ENCODE peak calls at places on chromosomes 12 and 14, in ten cellular contexts. O is dermis blood vessel endothelial cell, X is HuH-7, U is substantia nigra, N is H7, B is HCEC 1CT, V is astrocyte of the spinal cord, C is ELR, S is HTR-8/SVneo, F is naive B cell. L is an unnamed sample.

GRCh38 chr12:117212563-117213190 is 22.4 kb upstream of the FBXO21 start:
- DNase-seq in O (peak), X (peak), U (peak), N (peak), B (peak), V (peak), C (peak), S (peak), F (peak), L (peak)

GRCh38 chr12:43290836-43291235 is 261.2 kb downstream of the ADAMTS20 start:
- DNase-seq in O (no peak), X (no peak), U (no peak), N (no peak), B (peak), V (no peak), C (no peak), S (no peak), F (no peak), L (no peak)

GRCh38 chr12:132429932-132430643 is 59.9 kb upstream of the FBRSL1 start:
- DNase-seq in O (no peak), X (peak), U (no peak), N (peak), B (no peak), V (no peak), C (peak), S (no peak), F (peak), L (no peak)

GRCh38 chr14:101970830-101971400 is 6.5 kb downstream of the DYNC1H1 start:
- DNase-seq in O (no peak), X (no peak), U (no peak), N (no peak), B (no peak), V (no peak), C (no peak), S (no peak), F (no peak), L (no peak)

GRCh38 chr14:57871487-57872080 is 5.7 kb upstream of the SLC35F4 start:
- DNase-seq in O (peak), X (peak), U (no peak), N (peak), B (peak), V (peak), C (peak), S (peak), F (no peak), L (peak)

GRCh38 chr12:80332827-80333226 is 111.2 kb upstream of the PTPRQ start:
- DNase-seq in O (no peak), X (no peak), U (no peak), N (no peak), B (no peak), V (no peak), C (no peak), S (no peak), F (no peak), L (no peak)

GRCh38 chr14:100669468-100669867 is 57.2 kb upstream of the DLK1 start:
- DNase-seq in O (no peak), X (no peak), U (no peak), N (no peak), B (no peak), V (no peak), C (no peak), S (no peak), F (no peak), L (no peak)

GRCh38 chr14:62144863-62145262 is 382.6 kb downstream of the SNAPC1 start:
- DNase-seq in O (no peak), X (no peak), U (no peak), N (no peak), B (no peak), V (peak), C (no peak), S (no peak), F (no peak), L (no peak)

GRCh38 chr12:57631566-57632368 is 1.2 kb downstream of the B4GALNT1 start:
- DNase-seq in O (no peak), X (peak), U (no peak), N (peak), B (no peak), V (no peak), C (no peak), S (no peak), F (no peak), L (no peak)

GRCh38 chr12:89098390-89099102 is 253.8 kb downstream of the DUSP6 start:
- DNase-seq in O (no peak), X (no peak), U (no peak), N (peak), B (no peak), V (no peak), C (no peak), S (no peak), F (no peak), L (no peak)

GRCh38 chr14:21437063-21437901 is 18.6 kb downstream of the CHD8 start:
- DNase-seq in O (peak), X (peak), U (peak), N (peak), B (peak), V (peak), C (peak), S (peak), F (peak), L (peak)

GRCh38 chr12:114681149-114681849 is 2.7 kb downstream of the TBX3 start:
- DNase-seq in O (peak), X (no peak), U (no peak), N (peak), B (no peak), V (peak), C (peak), S (no peak), F (no peak), L (peak)

GRCh38 chr12:39905152-39905551 is 200.7 kb downstream of the SLC2A13 start:
- DNase-seq in O (no peak), X (no peak), U (no peak), N (no peak), B (peak), V (peak), C (no peak), S (no peak), F (no peak), L (no peak)

GRCh38 chr12:7961395-7962188 is 25.6 kb upstream of the SLC2A3 start:
- DNase-seq in O (no peak), X (no peak), U (no peak), N (no peak), B (peak), V (peak), C (no peak), S (no peak), F (no peak), L (no peak)

GRCh38 chr14:77864085-77864484 is 64.2 kb downstream of the ADCK1 start:
- DNase-seq in O (no peak), X (no peak), U (no peak), N (no peak), B (no peak), V (no peak), C (no peak), S (no peak), F (no peak), L (no peak)

GRCh38 chr12:130764475-130765185 is 48.5 kb upstream of the RIMBP2 start:
- DNase-seq in O (peak), X (no peak), U (no peak), N (no peak), B (no peak), V (peak), C (peak), S (no peak), F (no peak), L (peak)

GRCh38 chr14:69475194-69475818 is 9.2 kb upstream of the PLEKHD1 start:
- DNase-seq in O (peak), X (peak), U (no peak), N (peak), B (no peak), V (peak), C (peak), S (peak), F (no peak), L (peak)

GRCh38 chr12:33786532-33786931 is 235.8 kb upstream of the ALG10 start:
- DNase-seq in O (no peak), X (no peak), U (no peak), N (no peak), B (no peak), V (no peak), C (no peak), S (no peak), F (no peak), L (no peak)

GRCh38 chr14:89500303-89500702 is 83.3 kb upstream of the FOXN3 start:
- DNase-seq in O (no peak), X (no peak), U (no peak), N (no peak), B (no peak), V (no peak), C (no peak), S (no peak), F (no peak), L (no peak)

L was measured in HT1080.